ENCODE peak calls at places on chromosomes 5 and 9, in seven cellular contexts. H, V, U, W, C, I and N are unnamed samples.

GRCh38 chr5:145887976-145888574 is 15.3 kb upstream of the GRXCR2 start:
- DNase-seq in H (peak), V (peak), U (no peak), W (peak), C (no peak), I (peak), N (no peak)

GRCh38 chr9:110691002-110691549 is 22.5 kb downstream of the MUSK start:
- DNase-seq in H (no peak), V (no peak), U (no peak), W (peak), C (no peak), I (no peak), N (no peak)

GRCh38 chr9:122383992-122384461 is 13.2 kb downstream of the PTGS1 start:
- DNase-seq in H (no peak), V (no peak), U (no peak), W (peak), C (no peak), I (no peak), N (no peak)

GRCh38 chr9:121246821-121247511 is 21.0 kb upstream of the GSN start:
- DNase-seq in H (no peak), V (no peak), U (no peak), W (peak), C (no peak), I (no peak), N (no peak)

GRCh38 chr9:3288686-3289085 is 237.1 kb downstream of the RFX3 start:
- DNase-seq in H (no peak), V (no peak), U (no peak), W (no peak), C (no peak), I (no peak), N (no peak)

GRCh38 chr5:143124593-143124992 is 278.9 kb downstream of the NR3C1 start:
- DNase-seq in H (no peak), V (no peak), U (no peak), W (no peak), C (no peak), I (no peak), N (no peak)

GRCh38 chr5:177982072-177982727 is 13.8 kb downstream of the PROP1 start:
- DNase-seq in H (peak), V (peak), U (no peak), W (no peak), C (no peak), I (no peak), N (no peak)

GRCh38 chr9:123364241-123364824 is 8.3 kb downstream of the CRB2 start:
- DNase-seq in H (no peak), V (no peak), U (no peak), W (peak), C (peak), I (no peak), N (no peak)

GRCh38 chr9:91407580-91408275 is 15.9 kb downstream of the NFIL3 start:
- DNase-seq in H (no peak), V (no peak), U (no peak), W (no peak), C (no peak), I (no peak), N (no peak)

GRCh38 chr5:160511280-160511929 is 89.8 kb downstream of the PTTG1 start:
- DNase-seq in H (no peak), V (no peak), U (no peak), W (no peak), C (no peak), I (no peak), N (no peak)

GRCh38 chr9:2816476-2817141 is 27.3 kb downstream of the PUM3 start:
- DNase-seq in H (peak), V (no peak), U (no peak), W (peak), C (no peak), I (no peak), N (no peak)

GRCh38 chr5:7650755-7651154 is 200.2 kb downstream of the CFAP90 start:
- DNase-seq in H (no peak), V (no peak), U (no peak), W (no peak), C (no peak), I (no peak), N (no peak)

GRCh38 chr5:137575847-137576246 is 76.7 kb upstream of the SPOCK1 start:
- DNase-seq in H (no peak), V (no peak), U (no peak), W (no peak), C (no peak), I (no peak), N (no peak)

GRCh38 chr9:6040077-6040476 is 24.7 kb upstream of the RANBP6 start:
- DNase-seq in H (no peak), V (no peak), U (no peak), W (no peak), C (no peak), I (no peak), N (no peak)

GRCh38 chr9:93865716-93866115 is 89.4 kb downstream of the BARX1 start:
- DNase-seq in H (no peak), V (no peak), U (no peak), W (no peak), C (no peak), I (no peak), N (no peak)

GRCh38 chr5:180790020-180790419 is 12.6 kb downstream of the MGAT1 start:
- DNase-seq in H (peak), V (peak), U (peak), W (no peak), C (peak), I (no peak), N (no peak)

GRCh38 chr5:1431896-1432295 is 13.3 kb downstream of the SLC6A3 start:
- DNase-seq in H (no peak), V (no peak), U (peak), W (no peak), C (no peak), I (no peak), N (no peak)

GRCh38 chr5:130227699-130228098 is 323.4 kb downstream of the CHSY3 start:
- DNase-seq in H (no peak), V (no peak), U (no peak), W (no peak), C (no peak), I (no peak), N (no peak)

GRCh38 chr5:39217365-39218281 is 1.7 kb downstream of the FYB1 start:
- DNase-seq in H (peak), V (peak), U (peak), W (peak), C (no peak), I (peak), N (peak)

GRCh38 chr9:78811562-78812276 is 514.8 kb downstream of the PSAT1 start:
- DNase-seq in H (no peak), V (peak), U (no peak), W (peak), C (no peak), I (no peak), N (no peak)

GRCh38 chr5:157085930-157086329 is 22.9 kb downstream of the HAVCR2 start:
- DNase-seq in H (no peak), V (no peak), U (no peak), W (no peak), C (no peak), I (no peak), N (no peak)

GRCh38 chr9:16417101-16417500 is 453.4 kb downstream of the BNC2 start:
- DNase-seq in H (no peak), V (no peak), U (no peak), W (peak), C (no peak), I (no peak), N (peak)

GRCh38 chr5:1765141-1765879 is 34.3 kb downstream of the MRPL36 start:
- DNase-seq in H (no peak), V (no peak), U (peak), W (peak), C (no peak), I (no peak), N (no peak)

GRCh38 chr9:89734561-89734960 is 129.7 kb downstream of the GADD45G start:
- DNase-seq in H (peak), V (no peak), U (no peak), W (no peak), C (peak), I (no peak), N (no peak)

DNA sequence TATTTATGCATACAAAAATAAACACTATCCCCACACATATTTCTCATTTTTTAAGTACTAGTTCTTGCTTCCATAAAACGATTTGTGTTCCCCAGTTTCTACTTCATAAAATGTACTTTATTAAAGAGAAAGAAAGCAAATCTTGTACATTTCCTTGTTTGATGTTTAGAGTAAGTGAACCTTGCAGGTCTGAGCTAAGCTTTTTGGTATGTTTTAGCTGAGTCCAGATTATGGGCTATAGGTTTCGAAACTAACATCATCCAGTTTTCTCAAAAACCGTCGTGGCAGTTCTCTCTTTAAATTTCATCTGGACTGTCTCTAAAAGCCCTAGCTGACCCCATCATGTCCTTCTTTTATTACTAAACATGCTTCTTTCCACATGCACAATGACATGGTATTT is 165.2 kb upstream of the MPDZ start:
- DNase-seq in H (no peak), V (no peak), U (no peak), W (no peak), C (no peak), I (no peak), N (no peak)
- H3K4me3 ChIP-seq in H (no peak), V (no peak), U (no peak), W (no peak), C (no peak), I (no peak), N (no peak)

GRCh38 chr5:59104400-59105117 is 521.7 kb downstream of the RAB3C start:
- DNase-seq in H (no peak), V (no peak), U (no peak), W (no peak), C (no peak), I (no peak), N (no peak)

GRCh38 chr5:59102437-59102836 is 519.6 kb downstream of the RAB3C start:
- DNase-seq in H (no peak), V (no peak), U (no peak), W (no peak), C (no peak), I (no peak), N (no peak)

GRCh38 chr5:59103303-59103702 is 520.4 kb downstream of the RAB3C start:
- DNase-seq in H (no peak), V (no peak), U (no peak), W (no peak), C (no peak), I (no peak), N (no peak)

GRCh38 chr5:59109383-59109782 is 526.5 kb downstream of the RAB3C start:
- DNase-seq in H (no peak), V (no peak), U (no peak), W (no peak), C (no peak), I (no peak), N (no peak)

DNA sequence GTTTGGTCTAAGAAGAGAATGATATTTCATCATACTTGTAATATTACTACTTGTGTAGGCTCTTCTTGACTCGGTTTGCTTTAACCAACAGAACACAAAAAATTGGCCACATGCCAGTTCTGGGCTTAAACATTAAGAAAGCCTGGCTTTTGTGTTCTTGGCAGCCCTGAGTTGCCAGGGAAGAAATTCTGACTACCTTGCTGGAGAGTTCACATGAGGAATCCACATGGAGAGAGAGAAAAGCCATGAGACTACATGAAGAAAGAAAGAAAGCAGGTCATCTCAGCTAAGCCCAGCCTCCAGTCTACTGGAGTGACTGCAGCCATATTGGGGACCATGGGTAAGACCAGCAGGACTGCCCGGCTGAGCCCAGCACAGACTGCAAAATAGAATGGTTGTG is 524.8 kb downstream of the RAB3C start:
- DNase-seq in H (peak), V (no peak), U (no peak), W (no peak), C (no peak), I (no peak), N (no peak)
- H3K4me3 ChIP-seq in H (no peak), V (no peak), U (no peak), W (no peak), C (no peak), I (no peak), N (no peak)

DNA sequence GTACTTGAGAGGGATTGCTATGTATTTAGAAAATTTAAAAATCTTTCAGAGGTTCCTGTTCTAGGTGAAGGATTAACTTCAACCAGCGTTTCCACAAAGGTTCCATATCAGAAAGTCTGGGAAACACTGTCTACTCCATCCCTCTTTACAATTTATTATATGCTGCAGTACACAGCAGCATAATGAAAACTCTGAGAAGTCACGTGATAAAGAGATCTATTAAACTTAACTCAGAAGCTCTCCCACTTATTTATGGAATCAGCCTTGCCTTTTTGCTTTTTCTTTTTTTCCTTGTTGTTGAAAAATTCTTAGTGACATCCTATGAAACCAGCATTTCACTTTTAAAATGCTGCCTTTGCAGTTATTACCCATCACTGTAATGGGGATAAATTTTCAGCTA is 186.2 kb downstream of the ACER2 start:
- DNase-seq in H (no peak), V (no peak), U (no peak), W (no peak), C (no peak), I (no peak), N (no peak)
- H3K4me3 ChIP-seq in H (no peak), V (no peak), U (no peak), W (no peak), C (no peak), I (no peak), N (no peak)

GRCh38 chr5:113293068-113293571 is 141.7 kb downstream of the TSSK1B start:
- DNase-seq in H (no peak), V (peak), U (no peak), W (peak), C (no peak), I (no peak), N (no peak)
- H3K4me3 ChIP-seq in H (no peak), V (peak), U (peak), W (peak), C (no peak), I (no peak), N (no peak)